ENCODE peak calls at places on chromosome 7, in eight cellular contexts. One of them, this sample, is unnamed.

GRCh38 chr7:100949227-100949930 is at the start of gene MUC3A:
- DNase-seq in CD4-positive, alpha-beta memory T cell: no peak
- DNase-seq in nephron progenitor cell: no peak
- DNase-seq in iPS DF 19.7: no peak
- DNase-seq in CD14-positive monocyte: no peak
- DNase-seq in C1 segment of cervical spinal cord: no peak
- DNase-seq in cerebellar cortex: no peak
- DNase-seq in hepatocyte: peak
- DNase-seq in this sample: no peak

GRCh38 chr7:24971333-24972165 is 8.4 kb downstream of the OSBPL3 start:
- DNase-seq in CD4-positive, alpha-beta memory T cell: no peak
- DNase-seq in nephron progenitor cell: no peak
- DNase-seq in iPS DF 19.7: no peak
- DNase-seq in CD14-positive monocyte: no peak
- DNase-seq in C1 segment of cervical spinal cord: no peak
- DNase-seq in cerebellar cortex: no peak
- DNase-seq in hepatocyte: peak
- DNase-seq in this sample: no peak

GRCh38 chr7:140678816-140679130 is 6.0 kb downstream of the ADCK2 start:
- DNase-seq in CD4-positive, alpha-beta memory T cell: no peak
- DNase-seq in nephron progenitor cell: no peak
- DNase-seq in iPS DF 19.7: no peak
- DNase-seq in CD14-positive monocyte: peak
- DNase-seq in C1 segment of cervical spinal cord: no peak
- DNase-seq in cerebellar cortex: no peak
- DNase-seq in hepatocyte: no peak
- DNase-seq in this sample: no peak

GRCh38 chr7:81161459-81162075 is 242.7 kb upstream of the SEMA3C start:
- DNase-seq in CD4-positive, alpha-beta memory T cell: no peak
- DNase-seq in nephron progenitor cell: no peak
- DNase-seq in iPS DF 19.7: no peak
- DNase-seq in CD14-positive monocyte: no peak
- DNase-seq in C1 segment of cervical spinal cord: no peak
- DNase-seq in cerebellar cortex: no peak
- DNase-seq in hepatocyte: peak
- DNase-seq in this sample: no peak

GRCh38 chr7:129909669-129910068 is 43.1 kb downstream of the UBE2H start:
- DNase-seq in CD4-positive, alpha-beta memory T cell: no peak
- DNase-seq in nephron progenitor cell: no peak
- DNase-seq in iPS DF 19.7: no peak
- DNase-seq in CD14-positive monocyte: no peak
- DNase-seq in C1 segment of cervical spinal cord: no peak
- DNase-seq in cerebellar cortex: no peak
- DNase-seq in hepatocyte: no peak
- DNase-seq in this sample: no peak

GRCh38 chr7:108109216-108109908 is 20.8 kb downstream of the LAMB4 start:
- DNase-seq in CD4-positive, alpha-beta memory T cell: no peak
- DNase-seq in nephron progenitor cell: no peak
- DNase-seq in iPS DF 19.7: no peak
- DNase-seq in CD14-positive monocyte: no peak
- DNase-seq in C1 segment of cervical spinal cord: no peak
- DNase-seq in cerebellar cortex: peak
- DNase-seq in hepatocyte: peak
- DNase-seq in this sample: peak

GRCh38 chr7:120991570-120991969 is 3.1 kb downstream of the CPED1 start:
- DNase-seq in CD4-positive, alpha-beta memory T cell: no peak
- DNase-seq in nephron progenitor cell: no peak
- DNase-seq in iPS DF 19.7: no peak
- DNase-seq in CD14-positive monocyte: no peak
- DNase-seq in C1 segment of cervical spinal cord: no peak
- DNase-seq in cerebellar cortex: no peak
- DNase-seq in hepatocyte: no peak
- DNase-seq in this sample: no peak

GRCh38 chr7:156460861-156461632 is 179.5 kb upstream of the RNF32 start:
- DNase-seq in CD4-positive, alpha-beta memory T cell: no peak
- DNase-seq in nephron progenitor cell: peak
- DNase-seq in iPS DF 19.7: no peak
- DNase-seq in CD14-positive monocyte: no peak
- DNase-seq in C1 segment of cervical spinal cord: no peak
- DNase-seq in cerebellar cortex: no peak
- DNase-seq in hepatocyte: peak
- DNase-seq in this sample: no peak

GRCh38 chr7:24729365-24730017 is 27.8 kb downstream of the GSDME start:
- DNase-seq in CD4-positive, alpha-beta memory T cell: no peak
- DNase-seq in nephron progenitor cell: no peak
- DNase-seq in iPS DF 19.7: no peak
- DNase-seq in CD14-positive monocyte: no peak
- DNase-seq in C1 segment of cervical spinal cord: no peak
- DNase-seq in cerebellar cortex: no peak
- DNase-seq in hepatocyte: no peak
- DNase-seq in this sample: no peak